ENCODE peak calls at places on chromosome 17, in four cellular contexts. Y is left lung, K is erythroblast, V is germinal center. A is an unnamed sample.

GRCh38 chr17:45221081-45221996 is at the start of gene FMNL1:
- DNase-seq in K (no peak), Y (peak), V (peak), A (no peak)

GRCh38 chr17:32794533-32795246 is 82.2 kb downstream of the MYO1D start:
- DNase-seq in K (peak), V (no peak), Y (no peak), A (no peak)

GRCh38 chr17:9230861-9231260 is 209.6 kb downstream of the NTN1 start:
- DNase-seq in V (no peak), Y (no peak), K (no peak), A (no peak)

GRCh38 chr17:20224379-20224778 is 215.2 kb downstream of the SPECC1 start:
- DNase-seq in Y (no peak), K (no peak), V (no peak), A (no peak)

GRCh38 chr17:76557368-76558209 is 17.7 kb downstream of the PRCD start:
- DNase-seq in V (peak), Y (peak), K (peak), A (peak)

GRCh38 chr17:58184308-58184985 is 8.1 kb upstream of the EPX start:
- DNase-seq in V (no peak), K (no peak), Y (no peak), A (no peak)

GRCh38 chr17:17348872-17349723 is 45.9 kb downstream of the NT5M start:
- DNase-seq in V (no peak), K (no peak), Y (no peak), A (no peak)

GRCh38 chr17:81831563-81831956 is 1.5 kb downstream of the MCRIP1 start:
- DNase-seq in V (no peak), Y (no peak), K (peak), A (no peak)

GRCh38 chr17:4854181-4854681 is 21.1 kb downstream of the MINK1 start:
- DNase-seq in V (no peak), K (no peak), Y (no peak), A (peak)

GRCh38 chr17:7436556-7437368 is 1.5 kb downstream of the TMEM102 start:
- DNase-seq in Y (peak), K (peak), V (peak), A (peak)